ENCODE peak calls at places on chromosome 2, in eight cellular contexts. One of them, this sample, is unnamed.

GRCh38 chr2:42338567-42339190 is 22.3 kb downstream of the COX7A2L start:
- DNase-seq in GM13976: no peak
- DNase-seq in WTC11: no peak
- DNase-seq in cardiac muscle cell: no peak
- DNase-seq in Calu3: no peak
- DNase-seq in lower lobe of right lung: no peak
- DNase-seq in pancreas: no peak
- DNase-seq in progenitor cell of endocrine pancreas: no peak
- DNase-seq in this sample: no peak

GRCh38 chr2:203003716-203004115 is 11.0 kb upstream of the NBEAL1 start:
- DNase-seq in GM13976: no peak
- DNase-seq in WTC11: no peak
- DNase-seq in lower lobe of right lung: no peak
- DNase-seq in progenitor cell of endocrine pancreas: no peak
- DNase-seq in pancreas: no peak
- DNase-seq in cardiac muscle cell: no peak
- DNase-seq in Calu3: no peak
- DNase-seq in this sample: no peak

GRCh38 chr2:171348056-171348455 is 85.7 kb downstream of the METTL8 start:
- DNase-seq in cardiac muscle cell: no peak
- DNase-seq in pancreas: no peak
- DNase-seq in WTC11: no peak
- DNase-seq in lower lobe of right lung: no peak
- DNase-seq in progenitor cell of endocrine pancreas: no peak
- DNase-seq in Calu3: no peak
- DNase-seq in GM13976: no peak
- DNase-seq in this sample: no peak

GRCh38 chr2:10493075-10493635 is 45.0 kb upstream of the ODC1 start:
- DNase-seq in pancreas: no peak
- DNase-seq in progenitor cell of endocrine pancreas: no peak
- DNase-seq in cardiac muscle cell: no peak
- DNase-seq in WTC11: no peak
- DNase-seq in lower lobe of right lung: no peak
- DNase-seq in GM13976: no peak
- DNase-seq in Calu3: no peak
- DNase-seq in this sample: no peak

GRCh38 chr2:235458839-235459273 is 35.0 kb upstream of the AGAP1 start:
- DNase-seq in Calu3: peak
- DNase-seq in pancreas: no peak
- DNase-seq in cardiac muscle cell: peak
- DNase-seq in WTC11: no peak
- DNase-seq in lower lobe of right lung: peak
- DNase-seq in progenitor cell of endocrine pancreas: no peak
- DNase-seq in GM13976: no peak
- DNase-seq in this sample: no peak

GRCh38 chr2:119174216-119174992 is 15.9 kb upstream of the C1QL2 start:
- DNase-seq in Calu3: peak
- DNase-seq in cardiac muscle cell: peak
- DNase-seq in progenitor cell of endocrine pancreas: peak
- DNase-seq in pancreas: no peak
- DNase-seq in GM13976: peak
- DNase-seq in WTC11: peak
- DNase-seq in lower lobe of right lung: peak
- DNase-seq in this sample: peak

GRCh38 chr2:119809329-119810038 is 49.8 kb downstream of the PTPN4 start:
- DNase-seq in progenitor cell of endocrine pancreas: no peak
- DNase-seq in pancreas: no peak
- DNase-seq in WTC11: no peak
- DNase-seq in GM13976: no peak
- DNase-seq in cardiac muscle cell: peak
- DNase-seq in lower lobe of right lung: no peak
- DNase-seq in Calu3: no peak
- DNase-seq in this sample: no peak

GRCh38 chr2:218024336-218024735 is 21.5 kb upstream of the TNS1 start:
- DNase-seq in progenitor cell of endocrine pancreas: no peak
- DNase-seq in WTC11: peak
- DNase-seq in pancreas: no peak
- DNase-seq in cardiac muscle cell: no peak
- DNase-seq in Calu3: no peak
- DNase-seq in GM13976: no peak
- DNase-seq in lower lobe of right lung: no peak
- DNase-seq in this sample: no peak

GRCh38 chr2:234322766-234323465 is 174.0 kb downstream of the ARL4C start:
- DNase-seq in Calu3: no peak
- DNase-seq in cardiac muscle cell: no peak
- DNase-seq in GM13976: no peak
- DNase-seq in WTC11: no peak
- DNase-seq in progenitor cell of endocrine pancreas: no peak
- DNase-seq in pancreas: no peak
- DNase-seq in lower lobe of right lung: no peak
- DNase-seq in this sample: no peak

GRCh38 chr2:134671498-134671897 is 47.3 kb downstream of the TMEM163 start:
- DNase-seq in pancreas: no peak
- DNase-seq in cardiac muscle cell: no peak
- DNase-seq in Calu3: no peak
- DNase-seq in lower lobe of right lung: no peak
- DNase-seq in WTC11: no peak
- DNase-seq in progenitor cell of endocrine pancreas: no peak
- DNase-seq in GM13976: no peak
- DNase-seq in this sample: no peak

GRCh38 chr2:226122067-226122466 is 677.6 kb downstream of the IRS1 start:
- DNase-seq in Calu3: no peak
- DNase-seq in GM13976: no peak
- DNase-seq in cardiac muscle cell: no peak
- DNase-seq in WTC11: no peak
- DNase-seq in pancreas: no peak
- DNase-seq in progenitor cell of endocrine pancreas: no peak
- DNase-seq in lower lobe of right lung: no peak
- DNase-seq in this sample: no peak

GRCh38 chr2:224142397-224143312 is 103.6 kb upstream of the SERPINE2 start:
- DNase-seq in WTC11: no peak
- DNase-seq in Calu3: no peak
- DNase-seq in cardiac muscle cell: no peak
- DNase-seq in progenitor cell of endocrine pancreas: no peak
- DNase-seq in pancreas: no peak
- DNase-seq in GM13976: no peak
- DNase-seq in lower lobe of right lung: no peak
- DNase-seq in this sample: no peak

GRCh38 chr2:50098242-50098641 is 933.7 kb downstream of the NRXN1 start:
- DNase-seq in Calu3: no peak
- DNase-seq in GM13976: no peak
- DNase-seq in cardiac muscle cell: no peak
- DNase-seq in pancreas: no peak
- DNase-seq in progenitor cell of endocrine pancreas: no peak
- DNase-seq in lower lobe of right lung: no peak
- DNase-seq in WTC11: no peak
- DNase-seq in this sample: no peak

GRCh38 chr2:199833525-199833924 is 17.5 kb downstream of the FTCDNL1 start:
- DNase-seq in WTC11: no peak
- DNase-seq in progenitor cell of endocrine pancreas: no peak
- DNase-seq in lower lobe of right lung: no peak
- DNase-seq in pancreas: no peak
- DNase-seq in GM13976: no peak
- DNase-seq in Calu3: no peak
- DNase-seq in cardiac muscle cell: no peak
- DNase-seq in this sample: no peak

GRCh38 chr2:231294578-231295362 is 96.3 kb downstream of the ARMC9 start:
- DNase-seq in pancreas: no peak
- DNase-seq in progenitor cell of endocrine pancreas: no peak
- DNase-seq in GM13976: no peak
- DNase-seq in Calu3: no peak
- DNase-seq in lower lobe of right lung: no peak
- DNase-seq in WTC11: no peak
- DNase-seq in cardiac muscle cell: peak
- DNase-seq in this sample: no peak

GRCh38 chr2:71614976-71615768 is 161.8 kb downstream of the DYSF start:
- DNase-seq in cardiac muscle cell: peak
- DNase-seq in pancreas: peak
- DNase-seq in Calu3: no peak
- DNase-seq in progenitor cell of endocrine pancreas: no peak
- DNase-seq in GM13976: no peak
- DNase-seq in lower lobe of right lung: peak
- DNase-seq in WTC11: peak
- DNase-seq in this sample: no peak

GRCh38 chr2:168244318-168244717 is 3.1 kb downstream of the STK39 start:
- DNase-seq in Calu3: peak
- DNase-seq in pancreas: no peak
- DNase-seq in GM13976: no peak
- DNase-seq in WTC11: no peak
- DNase-seq in progenitor cell of endocrine pancreas: no peak
- DNase-seq in cardiac muscle cell: no peak
- DNase-seq in lower lobe of right lung: no peak
- DNase-seq in this sample: peak

GRCh38 chr2:118841828-118842461 is 5.5 kb downstream of the EN1 start:
- DNase-seq in progenitor cell of endocrine pancreas: no peak
- DNase-seq in cardiac muscle cell: no peak
- DNase-seq in WTC11: no peak
- DNase-seq in lower lobe of right lung: no peak
- DNase-seq in Calu3: no peak
- DNase-seq in pancreas: no peak
- DNase-seq in GM13976: no peak
- DNase-seq in this sample: no peak

GRCh38 chr2:235171511-235172130 is 219.8 kb downstream of the SH3BP4 start:
- DNase-seq in progenitor cell of endocrine pancreas: no peak
- DNase-seq in Calu3: no peak
- DNase-seq in WTC11: no peak
- DNase-seq in lower lobe of right lung: no peak
- DNase-seq in GM13976: no peak
- DNase-seq in cardiac muscle cell: peak
- DNase-seq in pancreas: no peak
- DNase-seq in this sample: no peak

GRCh38 chr2:207711750-207712487 is 479 bp downstream of the CCNYL1 start:
- DNase-seq in cardiac muscle cell: peak
- DNase-seq in WTC11: peak
- DNase-seq in progenitor cell of endocrine pancreas: peak
- DNase-seq in lower lobe of right lung: peak
- DNase-seq in GM13976: peak
- DNase-seq in pancreas: peak
- DNase-seq in Calu3: peak
- DNase-seq in this sample: peak

GRCh38 chr2:177322801-177323261 is 58.3 kb upstream of the NFE2L2 start:
- DNase-seq in cardiac muscle cell: no peak
- DNase-seq in GM13976: no peak
- DNase-seq in progenitor cell of endocrine pancreas: no peak
- DNase-seq in lower lobe of right lung: no peak
- DNase-seq in pancreas: no peak
- DNase-seq in WTC11: peak
- DNase-seq in Calu3: peak
- DNase-seq in this sample: no peak

DNA sequence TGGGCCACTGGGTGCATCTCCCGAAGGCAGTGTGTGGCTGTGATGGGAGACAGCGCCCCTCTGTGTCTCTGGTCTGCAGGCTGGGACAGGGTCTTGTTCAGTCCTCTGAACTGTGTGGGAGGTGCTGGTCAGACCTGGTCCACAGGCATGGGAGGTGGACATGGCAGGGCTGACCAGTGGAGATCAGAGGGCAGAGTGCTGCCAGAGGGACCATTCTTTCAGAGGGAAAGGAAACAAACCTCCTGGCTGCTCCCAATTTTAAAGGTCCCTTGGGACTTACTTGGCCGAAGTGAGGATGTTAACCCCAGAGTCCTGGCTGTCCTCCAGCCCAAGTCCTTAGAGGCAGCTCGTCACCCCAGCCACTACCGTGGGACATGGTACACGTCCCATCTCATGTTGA is 4.0 kb downstream of the CAPN13 start:
- DNase-seq in progenitor cell of endocrine pancreas: no peak
- DNase-seq in cardiac muscle cell: no peak
- DNase-seq in GM13976: no peak
- DNase-seq in WTC11: no peak
- DNase-seq in Calu3: no peak
- DNase-seq in pancreas: no peak
- DNase-seq in lower lobe of right lung: no peak
- DNase-seq in this sample: no peak
- TF ChIP-seq CTCF in progenitor cell of endocrine pancreas: no peak
- TF ChIP-seq CTCF in cardiac muscle cell: no peak
- TF ChIP-seq CTCF in GM13976: no peak
- TF ChIP-seq CTCF in WTC11: no peak
- TF ChIP-seq CTCF in Calu3: no peak
- TF ChIP-seq CTCF in pancreas: no peak
- TF ChIP-seq CTCF in lower lobe of right lung: no peak
- TF ChIP-seq CTCF in this sample: no peak

DNA sequence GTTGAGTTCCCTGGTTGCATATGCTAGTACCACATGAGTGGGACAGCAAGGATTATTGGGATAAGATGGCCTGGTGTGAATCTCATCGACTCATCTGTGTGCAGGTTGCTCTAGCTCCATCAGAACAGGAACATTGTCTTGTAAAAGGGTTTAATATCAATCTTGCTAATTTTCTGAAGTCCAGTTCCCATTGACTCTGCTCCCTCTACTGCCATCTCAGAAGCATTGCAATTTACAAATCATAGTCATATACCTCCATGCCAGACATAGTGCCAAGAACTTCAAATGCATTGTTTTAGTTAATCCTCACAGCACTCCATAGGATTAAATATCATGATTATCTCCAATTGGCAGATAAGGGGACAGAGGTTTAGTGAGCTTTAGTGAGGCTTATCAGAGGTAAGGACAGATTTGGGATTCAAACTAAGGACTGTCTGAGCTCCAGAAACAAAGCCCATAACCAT is 4.8 kb upstream of the STAT4 start:
- DNase-seq in GM13976: peak
- DNase-seq in cardiac muscle cell: peak
- DNase-seq in pancreas: no peak
- DNase-seq in Calu3: no peak
- DNase-seq in lower lobe of right lung: no peak
- DNase-seq in WTC11: no peak
- DNase-seq in progenitor cell of endocrine pancreas: no peak
- DNase-seq in this sample: peak
- TF ChIP-seq CTCF in GM13976: peak
- TF ChIP-seq CTCF in cardiac muscle cell: peak
- TF ChIP-seq CTCF in pancreas: peak
- TF ChIP-seq CTCF in Calu3: peak
- TF ChIP-seq CTCF in lower lobe of right lung: peak
- TF ChIP-seq CTCF in WTC11: peak
- TF ChIP-seq CTCF in progenitor cell of endocrine pancreas: peak
- TF ChIP-seq CTCF in this sample: peak

DNA sequence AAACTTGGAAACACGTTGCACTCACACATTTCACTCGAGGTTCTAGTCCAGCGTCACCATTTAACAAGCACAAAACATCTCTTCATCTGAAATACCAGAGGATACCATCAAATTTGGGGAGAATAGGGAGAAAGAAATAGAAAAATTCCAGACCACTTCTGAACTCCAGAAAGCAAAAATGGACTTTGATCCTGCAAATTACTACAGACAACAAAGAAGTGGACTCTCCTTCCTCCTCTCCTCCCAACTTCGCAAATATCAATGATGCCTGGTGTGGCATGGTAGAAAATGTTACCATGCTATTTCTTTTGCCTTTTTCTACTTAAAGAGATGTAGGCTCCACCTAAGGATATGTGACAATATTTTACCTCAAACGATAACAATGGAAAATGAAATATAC is 13.5 kb downstream of the UXS1 start:
- DNase-seq in cardiac muscle cell: no peak
- DNase-seq in Calu3: no peak
- DNase-seq in progenitor cell of endocrine pancreas: no peak
- DNase-seq in pancreas: no peak
- DNase-seq in WTC11: no peak
- DNase-seq in lower lobe of right lung: no peak
- DNase-seq in GM13976: no peak
- DNase-seq in this sample: no peak
- TF ChIP-seq CTCF in cardiac muscle cell: no peak
- TF ChIP-seq CTCF in Calu3: no peak
- TF ChIP-seq CTCF in progenitor cell of endocrine pancreas: no peak
- TF ChIP-seq CTCF in pancreas: no peak
- TF ChIP-seq CTCF in WTC11: no peak
- TF ChIP-seq CTCF in lower lobe of right lung: no peak
- TF ChIP-seq CTCF in GM13976: no peak
- TF ChIP-seq CTCF in this sample: no peak

GRCh38 chr2:151156943-151157705 is 104.5 kb downstream of the RBM43 start:
- DNase-seq in progenitor cell of endocrine pancreas: no peak
- DNase-seq in cardiac muscle cell: peak
- DNase-seq in pancreas: no peak
- DNase-seq in Calu3: no peak
- DNase-seq in GM13976: no peak
- DNase-seq in lower lobe of right lung: no peak
- DNase-seq in WTC11: no peak
- DNase-seq in this sample: no peak
- TF ChIP-seq CTCF in progenitor cell of endocrine pancreas: no peak
- TF ChIP-seq CTCF in cardiac muscle cell: no peak
- TF ChIP-seq CTCF in pancreas: no peak
- TF ChIP-seq CTCF in Calu3: no peak
- TF ChIP-seq CTCF in GM13976: no peak
- TF ChIP-seq CTCF in lower lobe of right lung: no peak
- TF ChIP-seq CTCF in WTC11: no peak
- TF ChIP-seq CTCF in this sample: no peak

This sample was measured in activated CD8-positive, alpha-beta T cell treated with anti-CD3 and anti-CD28 coated beads for 36 hours.